ENCODE peak calls at places on chromosomes 3 and 15, in seven cellular contexts. Y is cardiac muscle cell, A is stomach, T is brain microvascular endothelial cell, H is GM12865, S is left ventricle myocardium inferior, I is RWPE1. V is an unnamed sample.

GRCh38 chr15:93070901-93071300 is 18.1 kb downstream of the RGMA start:
- DNase-seq in H (no peak), S (no peak), A (no peak), Y (no peak), T (no peak), I (no peak), V (no peak)

GRCh38 chr3:58005662-58006061 is 2.6 kb upstream of the FLNB start:
- DNase-seq in H (no peak), I (peak), Y (no peak), T (peak), S (no peak), A (no peak), V (no peak)

GRCh38 chr3:20865811-20866210 is 679.8 kb upstream of the SGO1 start:
- DNase-seq in S (no peak), T (no peak), Y (no peak), I (no peak), H (no peak), A (no peak), V (no peak)

GRCh38 chr3:89306535-89306934 is 199.1 kb downstream of the EPHA3 start:
- DNase-seq in T (no peak), H (no peak), I (no peak), S (no peak), Y (no peak), A (no peak), V (no peak)

GRCh38 chr3:42130007-42130328 is 38.8 kb downstream of the TRAK1 start:
- DNase-seq in S (no peak), H (peak), A (no peak), I (no peak), Y (no peak), T (no peak), V (no peak)

GRCh38 chr3:195893121-195893449 is 15.3 kb downstream of the TNK2 start:
- DNase-seq in A (no peak), H (no peak), T (no peak), Y (no peak), I (no peak), S (peak), V (no peak)

GRCh38 chr3:132661120-132661519 is 991 bp downstream of the UBA5 start:
- DNase-seq in A (no peak), S (no peak), T (no peak), I (no peak), H (no peak), Y (peak), V (no peak)

GRCh38 chr3:128875556-128876120 is 3.8 kb upstream of the ACAD9 start:
- DNase-seq in S (peak), A (peak), I (no peak), T (peak), Y (peak), H (peak), V (no peak)

GRCh38 chr3:27201435-27201966 is 167.7 kb downstream of the NEK10 start:
- DNase-seq in H (no peak), A (no peak), Y (no peak), I (no peak), S (no peak), T (no peak), V (no peak)

GRCh38 chr15:40008061-40008460 is 30.9 kb downstream of the SRP14 start:
- DNase-seq in I (no peak), A (no peak), Y (no peak), T (peak), H (no peak), S (no peak), V (no peak)

GRCh38 chr3:14410501-14411165 is 8.2 kb downstream of the SLC6A6 start:
- DNase-seq in S (no peak), I (no peak), Y (no peak), A (peak), T (peak), H (peak), V (peak)

GRCh38 chr3:77247063-77247462 is 207.2 kb downstream of the ROBO2 start:
- DNase-seq in Y (peak), H (no peak), I (no peak), A (no peak), S (no peak), T (peak), V (no peak)

GRCh38 chr3:193145248-193145647 is 95.8 kb upstream of the PLAAT1 start:
- DNase-seq in I (no peak), T (no peak), S (no peak), A (no peak), Y (no peak), H (no peak), V (no peak)

GRCh38 chr15:68310178-68310810 is 32.7 kb downstream of the FEM1B start:
- DNase-seq in Y (no peak), A (peak), T (no peak), H (no peak), I (no peak), S (peak), V (no peak)

GRCh38 chr15:66652806-66653205 is 49.2 kb upstream of the SMAD6 start:
- DNase-seq in I (no peak), H (no peak), A (no peak), S (no peak), Y (no peak), T (no peak), V (no peak)

GRCh38 chr15:85408270-85408746 is 27.9 kb downstream of the AKAP13 start:
- DNase-seq in H (peak), S (no peak), I (no peak), Y (no peak), T (no peak), A (no peak), V (no peak)

GRCh38 chr3:30302027-30302426 is 304.4 kb upstream of the TGFBR2 start:
- DNase-seq in S (no peak), I (no peak), H (peak), T (no peak), A (no peak), Y (no peak), V (no peak)

GRCh38 chr15:65400760-65401606 is 21.8 kb downstream of the IGDCC4 start:
- DNase-seq in Y (peak), T (peak), H (peak), S (peak), A (peak), I (peak), V (peak)

GRCh38 chr3:126137490-126138130 is 42.8 kb downstream of the ALDH1L1 start:
- DNase-seq in Y (no peak), I (no peak), S (no peak), A (peak), H (no peak), T (no peak), V (peak)
- TF ChIP-seq CTCF in Y (no peak), I (no peak), S (no peak), A (no peak), H (no peak), T (no peak), V (no peak)

GRCh38 chr3:16927485-16927884 is 42.7 kb downstream of the PLCL2 start:
- DNase-seq in H (peak), S (no peak), T (no peak), I (no peak), Y (no peak), A (no peak), V (no peak)
- TF ChIP-seq CTCF in H (peak), S (no peak), T (no peak), I (no peak), Y (no peak), A (no peak), V (no peak)

DNA sequence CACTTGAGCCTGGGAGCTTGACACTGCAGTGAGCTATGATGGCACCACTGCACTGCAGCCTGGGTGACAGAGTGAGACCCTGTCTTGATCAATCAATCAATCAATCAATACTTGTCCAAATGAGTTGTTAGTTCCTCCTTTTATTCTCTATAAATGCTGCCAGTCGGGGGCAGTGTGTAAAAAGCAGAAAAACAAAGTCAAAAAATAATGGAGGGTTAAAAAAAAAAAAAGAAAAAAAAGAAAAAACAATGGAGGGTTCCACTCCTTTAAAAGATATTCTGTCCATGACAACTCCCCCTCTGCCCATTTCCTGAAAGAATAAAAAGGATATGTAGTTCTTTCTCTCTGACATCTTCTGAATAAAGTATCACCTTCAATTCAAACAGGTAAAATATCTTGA is 1068.6 kb downstream of the FHIT start:
- DNase-seq in T (no peak), S (no peak), A (no peak), H (no peak), I (no peak), Y (no peak), V (no peak)
- TF ChIP-seq CTCF in T (no peak), S (no peak), A (no peak), H (no peak), I (no peak), Y (no peak), V (no peak)

DNA sequence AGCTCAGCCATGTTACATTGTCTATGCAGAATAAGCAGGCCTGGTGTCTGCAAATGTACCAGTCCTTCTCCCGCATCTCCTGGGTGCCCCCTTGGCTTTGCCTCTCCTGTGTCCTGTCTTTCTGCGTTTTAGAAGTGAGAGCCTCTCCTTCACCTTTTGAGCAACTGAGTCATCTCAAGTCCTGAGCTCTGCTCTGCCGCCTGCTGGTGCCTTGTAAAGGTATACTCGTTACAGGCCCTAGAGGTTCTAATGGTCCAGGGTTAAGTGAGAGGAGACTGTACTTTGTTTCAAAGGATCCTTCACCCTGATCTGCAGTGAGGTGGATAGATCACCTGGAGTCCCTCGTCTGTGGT is 12.6 kb downstream of the GHRL start:
- DNase-seq in T (no peak), I (no peak), A (no peak), Y (no peak), H (no peak), S (no peak), V (peak)
- TF ChIP-seq CTCF in T (peak), I (no peak), A (no peak), Y (peak), H (no peak), S (no peak), V (no peak)

GRCh38 chr15:90701880-90702630 is 15.1 kb upstream of the BLM start:
- DNase-seq in A (no peak), I (no peak), S (peak), T (no peak), H (no peak), Y (no peak), V (peak)
- TF ChIP-seq CTCF in A (no peak), I (no peak), S (no peak), T (no peak), H (no peak), Y (no peak), V (peak)

GRCh38 chr15:75533945-75534344 is 45.2 kb downstream of the PTPN9 start:
- DNase-seq in H (no peak), Y (no peak), S (no peak), A (no peak), T (no peak), I (no peak), V (no peak)

GRCh38 chr15:75530169-75530568 is 48.9 kb downstream of the PTPN9 start:
- DNase-seq in S (no peak), Y (no peak), I (no peak), T (no peak), H (no peak), A (no peak), V (no peak)

GRCh38 chr15:75538376-75538775 is 40.7 kb downstream of the PTPN9 start:
- DNase-seq in I (no peak), H (no peak), Y (no peak), A (no peak), T (no peak), S (no peak), V (no peak)

GRCh38 chr15:75531041-75531450 is 48.1 kb downstream of the PTPN9 start:
- DNase-seq in T (peak), H (no peak), Y (no peak), I (no peak), A (no peak), S (peak), V (no peak)

DNA sequence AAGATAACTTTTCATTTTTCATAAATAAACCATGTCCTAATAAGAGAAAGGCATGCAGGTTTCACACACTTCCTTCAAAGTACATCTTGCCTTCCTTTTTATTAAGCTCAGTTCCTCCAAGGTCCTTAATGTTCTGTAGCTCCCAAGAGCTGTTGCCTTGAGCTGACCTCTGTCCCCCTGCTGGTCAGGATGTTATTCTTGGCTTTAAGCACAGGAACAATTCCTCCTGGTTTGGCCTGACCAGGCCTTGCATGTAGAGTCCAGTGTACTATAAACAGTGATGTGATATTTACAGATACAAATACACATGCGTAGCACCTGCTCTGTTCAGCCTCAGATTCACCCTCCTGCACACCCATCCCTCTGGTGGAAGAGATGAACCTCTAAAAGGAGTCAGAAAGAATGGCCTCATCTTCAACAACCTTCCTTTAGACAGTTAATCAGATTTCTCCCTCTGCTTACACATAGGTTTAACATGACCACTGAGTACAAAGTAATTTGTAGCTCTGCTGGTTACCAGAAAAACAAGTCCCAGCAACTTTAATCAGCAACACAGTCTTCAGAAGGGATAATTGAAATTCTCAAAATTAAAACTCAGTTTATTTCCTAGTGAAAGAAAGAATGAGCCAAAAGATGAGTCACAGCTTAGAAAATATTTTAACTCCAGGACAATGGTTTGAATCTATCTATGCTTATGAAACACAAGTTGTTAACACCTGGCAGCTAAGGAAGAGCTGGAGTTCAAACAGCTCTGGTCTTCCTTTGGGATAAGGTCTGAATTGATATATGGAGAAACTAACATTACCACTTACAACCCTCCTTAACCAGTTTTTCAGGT is 46.5 kb downstream of the PTPN9 start:
- DNase-seq in S (peak), T (peak), H (peak), A (peak), I (peak), Y (peak), V (no peak)
- TF ChIP-seq CTCF in S (peak), T (peak), H (peak), A (peak), I (no peak), Y (peak), V (peak)

GRCh38 chr15:35289029-35289617 is 204.0 kb upstream of the NANOGP8 start:
- DNase-seq in S (no peak), I (peak), T (peak), Y (peak), A (no peak), H (peak), V (no peak)

GRCh38 chr15:35298509-35298908 is 213.4 kb upstream of the NANOGP8 start:
- DNase-seq in S (no peak), Y (no peak), T (no peak), A (no peak), H (no peak), I (no peak), V (no peak)

GRCh38 chr15:35290301-35290721 is 205.2 kb upstream of the NANOGP8 start:
- DNase-seq in A (no peak), Y (peak), H (no peak), I (peak), S (no peak), T (no peak), V (no peak)

GRCh38 chr15:35288580-35288979 is 203.5 kb upstream of the NANOGP8 start:
- DNase-seq in I (no peak), T (no peak), A (no peak), Y (no peak), H (no peak), S (no peak), V (no peak)

GRCh38 chr15:35293353-35294130 is 208.4 kb upstream of the NANOGP8 start:
- DNase-seq in T (peak), I (peak), Y (no peak), S (no peak), A (no peak), H (peak), V (no peak)
- TF ChIP-seq CTCF in T (peak), I (no peak), Y (peak), S (no peak), A (peak), H (peak), V (no peak)

GRCh38 chr3:111539351-111540331 is 2.4 kb upstream of the CD96 start:
- DNase-seq in S (peak), T (peak), H (peak), A (peak), Y (peak), I (peak), V (peak)
- TF ChIP-seq CTCF in S (peak), T (peak), H (peak), A (peak), Y (peak), I (peak), V (peak)

DNA sequence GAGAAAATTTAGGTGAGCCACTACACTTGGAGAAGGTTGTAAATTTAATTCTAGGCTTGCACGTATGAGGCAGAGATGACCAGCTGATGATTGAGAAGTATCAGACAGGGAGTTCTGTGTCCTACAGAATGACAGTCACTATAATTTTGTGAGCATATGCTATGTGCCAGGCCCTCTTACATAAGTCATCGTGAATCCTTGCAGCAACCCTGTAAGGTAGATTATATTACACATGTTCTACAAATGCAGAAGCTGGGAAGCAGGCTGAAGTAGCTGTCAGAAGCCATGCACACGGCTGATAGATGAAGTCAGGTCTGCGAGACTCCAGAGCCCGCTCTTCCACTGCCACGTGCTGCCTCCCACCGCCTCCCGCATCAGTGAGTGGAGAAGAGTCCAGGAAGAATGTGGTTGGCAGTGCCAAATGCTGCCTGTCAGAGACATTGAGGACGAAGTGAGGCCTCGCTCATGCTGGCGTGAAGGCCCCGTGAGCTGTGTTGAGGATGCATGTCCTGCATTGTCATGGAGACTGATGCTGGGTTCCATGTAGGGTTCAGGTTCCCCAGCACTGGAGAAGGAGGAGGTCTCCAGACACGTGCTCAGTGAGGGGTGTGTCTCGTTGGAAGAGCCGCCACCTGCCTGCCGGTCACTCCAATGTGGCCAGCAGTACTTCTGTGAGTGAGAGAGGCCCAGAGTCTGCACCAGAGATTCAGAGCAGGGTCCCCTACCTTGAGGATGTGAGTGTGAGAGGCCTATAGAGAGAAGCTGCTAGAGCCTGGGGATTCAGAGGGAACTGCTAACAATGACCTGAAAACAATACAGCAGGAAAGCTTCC is 123.3 kb upstream of the PLXNA1 start:
- DNase-seq in Y (no peak), A (no peak), H (no peak), S (no peak), I (no peak), T (no peak), V (no peak)
- TF ChIP-seq CTCF in Y (no peak), A (no peak), H (no peak), S (no peak), I (no peak), T (no peak), V (no peak)

GRCh38 chr15:52217186-52217585 is 26.0 kb upstream of the GNB5 start:
- DNase-seq in T (no peak), I (peak), A (peak), H (peak), Y (peak), S (no peak), V (peak)
- TF ChIP-seq CTCF in T (peak), I (no peak), A (no peak), H (peak), Y (no peak), S (no peak), V (no peak)

V was measured in upper lobe of right lung.